ENCODE peak calls at places on chromosomes 2 and 18, in four cellular contexts. D, X, T and N are unnamed samples. For H4K20me1, the result is how much of the 10 kb centered on the place peaks cover.

GRCh38 chr18:42745171-42745570 is 370.3 kb downstream of the RIT2 start:
- DNase-seq in D (no peak), X (no peak), T (no peak), N (no peak)

GRCh38 chr2:235330775-235331438 is 162.9 kb upstream of the AGAP1 start:
- DNase-seq in T (no peak), D (no peak), X (no peak), N (peak)

GRCh38 chr18:50218432-50219197 is 23.7 kb upstream of the MYO5B start:
- DNase-seq in D (peak), T (no peak), X (peak), N (peak)

GRCh38 chr2:238127165-238128060 is 11.1 kb upstream of the KLHL30 start:
- DNase-seq in T (no peak), D (peak), X (peak), N (no peak)

GRCh38 chr2:218031771-218032257 is 29.0 kb upstream of the TNS1 start:
- DNase-seq in X (no peak), T (no peak), D (no peak), N (no peak)

GRCh38 chr2:100632759-100633158 is 70.0 kb downstream of the PDCL3 start:
- DNase-seq in D (no peak), X (no peak), T (no peak), N (no peak)

GRCh38 chr2:201798252-201798918 is 8.0 kb upstream of the CDK15 start:
- DNase-seq in T (no peak), X (no peak), D (no peak), N (no peak)

GRCh38 chr2:70930371-70931329 is 5.0 kb upstream of the ATP6V1B1 start:
- DNase-seq in T (no peak), D (no peak), X (no peak), N (no peak)

GRCh38 chr2:193103064-193103463 is 908.3 kb upstream of the TMEFF2 start:
- DNase-seq in X (no peak), D (peak), T (no peak), N (no peak)

GRCh38 chr2:46490521-46491141 is 11.3 kb downstream of the TMEM247 start:
- DNase-seq in X (no peak), D (no peak), T (no peak), N (no peak)

GRCh38 chr2:170771049-170771937 is 1.1 kb downstream of the ERICH2 start:
- DNase-seq in T (no peak), X (peak), D (peak), N (peak)

GRCh38 chr2:29162204-29162928 is 47.2 kb downstream of the CLIP4 start:
- DNase-seq in T (no peak), D (no peak), X (no peak), N (no peak)

GRCh38 chr2:221969087-221969829 is 329.5 kb downstream of the PAX3 start:
- DNase-seq in T (no peak), X (no peak), D (peak), N (peak)

GRCh38 chr2:126971481-126972271 is 73.0 kb downstream of the TEX51 start:
- DNase-seq in X (peak), D (peak), T (peak), N (peak)

GRCh38 chr2:239391286-239392071 is 9.3 kb downstream of the HDAC4 start:
- DNase-seq in X (no peak), T (no peak), D (no peak), N (no peak)

GRCh38 chr18:44885507-44885906 is 204.8 kb downstream of the SETBP1 start:
- DNase-seq in X (no peak), D (no peak), T (no peak), N (no peak)

GRCh38 chr2:129781749-129782617 is 197.5 kb upstream of the RAB6C start:
- DNase-seq in D (no peak), X (no peak), T (no peak), N (no peak)

GRCh38 chr2:118209727-118210126 is 121.5 kb downstream of the INSIG2 start:
- DNase-seq in D (no peak), X (no peak), T (no peak), N (no peak)

GRCh38 chr2:214322662-214323061 is 88.2 kb upstream of the VWC2L start:
- DNase-seq in X (no peak), D (no peak), T (no peak), N (no peak)

GRCh38 chr18:36454258-36454657 is 156.7 kb downstream of the FHOD3 start:
- DNase-seq in D (no peak), X (no peak), T (no peak), N (no peak)

GRCh38 chr18:76928179-76928868 is 106.0 kb downstream of the ZNF236 start:
- DNase-seq in X (no peak), D (no peak), T (no peak), N (no peak)

GRCh38 chr18:59516356-59517155 is 157.5 kb upstream of the LMAN1 start:
- DNase-seq in D (peak), X (peak), T (no peak), N (no peak)

GRCh38 chr2:37740330-37740729 is 68.9 kb upstream of the CDC42EP3 start:
- DNase-seq in D (no peak), T (no peak), X (no peak), N (no peak)

GRCh38 chr2:41966431-41966893 is 81.4 kb upstream of the PKDCC start:
- DNase-seq in X (no peak), D (peak), T (no peak), N (no peak)

GRCh38 chr2:240461471-240462072 is 26.1 kb downstream of the GPC1 start:
- DNase-seq in D (no peak), X (no peak), T (no peak), N (no peak)

GRCh38 chr18:76923485-76924085 is 101.2 kb downstream of the ZNF236 start:
- DNase-seq in D (peak), X (peak), T (peak), N (peak)

GRCh38 chr18:8121942-8122480 is 487.2 kb upstream of the RAB12 start:
- DNase-seq in T (peak), D (no peak), X (peak), N (peak)

DNA sequence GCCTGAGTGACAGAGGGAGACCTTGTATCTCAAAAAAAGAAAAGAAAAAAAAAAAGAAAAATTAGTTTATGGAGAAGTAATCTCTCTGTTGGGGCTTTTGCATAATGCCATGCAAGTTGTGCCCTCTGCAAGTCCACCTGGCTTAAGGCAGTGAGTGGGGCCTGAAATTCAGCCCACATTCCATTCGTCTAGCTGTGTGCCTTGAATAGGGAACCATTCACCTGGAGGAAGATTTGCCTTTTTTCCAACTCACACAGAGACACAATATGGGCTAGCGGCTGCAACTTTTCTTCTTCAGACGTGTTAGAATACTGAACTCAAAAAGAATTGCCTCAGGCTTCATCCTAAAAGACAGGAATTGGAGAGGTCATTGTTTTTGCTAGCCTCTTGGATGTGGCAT is 160.0 kb upstream of the STON1 start:
- DNase-seq in D (no peak), X (no peak), T (no peak), N (no peak)
- TF ChIP-seq FOSL1 in D (no peak), X (no peak), T (no peak), N (no peak)

GRCh38 chr18:55857961-55858360 is 270.0 kb upstream of the TCF4 start:
- DNase-seq in D (no peak), T (no peak), X (no peak), N (no peak)
- TF ChIP-seq MAX in D (no peak), T (no peak), X (no peak), N (no peak)

DNA sequence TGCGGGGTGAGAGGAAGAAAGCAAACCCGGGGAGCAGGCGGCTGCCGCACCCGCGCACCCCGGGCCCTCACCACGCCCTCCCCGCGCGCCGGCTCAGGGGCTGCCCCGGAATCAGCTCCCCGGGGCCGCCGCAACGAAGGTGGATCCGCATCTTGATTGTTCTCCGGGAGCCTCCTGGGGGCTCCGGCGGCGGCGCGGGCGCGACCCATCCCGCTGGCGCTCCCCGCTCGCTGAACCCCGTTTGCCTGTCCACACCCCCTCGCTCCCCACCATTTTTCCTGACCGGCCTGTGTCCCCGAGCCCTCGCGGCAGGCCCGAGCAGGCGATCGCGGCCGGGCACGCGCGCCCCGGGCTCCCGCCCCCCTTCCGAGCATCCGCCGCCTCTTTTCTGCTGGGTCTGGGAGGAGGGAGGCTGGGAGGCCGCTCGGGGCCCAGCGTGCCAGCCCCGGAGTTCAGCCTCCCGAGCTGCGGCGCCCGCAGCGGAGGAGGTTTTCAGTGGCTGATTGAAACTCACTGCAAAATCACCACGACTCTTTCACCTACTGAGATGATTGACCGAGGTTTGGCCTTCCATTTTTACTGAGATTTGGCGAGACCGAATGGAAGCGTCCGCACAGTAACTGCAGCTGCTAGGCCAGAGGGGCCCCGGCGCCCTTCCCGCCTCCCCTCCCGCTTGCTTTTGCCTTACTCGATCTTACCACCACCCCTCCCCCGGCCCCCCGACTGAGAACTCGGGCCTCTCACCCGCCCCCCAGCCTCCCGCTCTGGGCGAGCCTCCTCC is 4.7 kb downstream of the SOX11 start:
- DNase-seq in T (no peak), D (no peak), X (no peak), N (no peak)
- H4K20me1 ChIP-seq in T (under half), D (under half), X (under half), N (under half)

GRCh38 chr2:233553366-233553765 is 13.2 kb downstream of the USP40 start:
- DNase-seq in X (no peak), D (no peak), T (no peak), N (no peak)
- TF ChIP-seq FOSL1 in X (no peak), D (no peak), T (no peak), N (no peak)

GRCh38 chr2:224278531-224278930 is 123.4 kb downstream of the FAM124B start:
- DNase-seq in D (no peak), T (no peak), X (no peak), N (no peak)

GRCh38 chr2:224271854-224272620 is 129.9 kb downstream of the FAM124B start:
- DNase-seq in D (peak), T (no peak), X (no peak), N (no peak)

GRCh38 chr2:224281374-224281773 is 120.5 kb downstream of the FAM124B start:
- DNase-seq in T (no peak), X (no peak), D (no peak), N (no peak)

DNA sequence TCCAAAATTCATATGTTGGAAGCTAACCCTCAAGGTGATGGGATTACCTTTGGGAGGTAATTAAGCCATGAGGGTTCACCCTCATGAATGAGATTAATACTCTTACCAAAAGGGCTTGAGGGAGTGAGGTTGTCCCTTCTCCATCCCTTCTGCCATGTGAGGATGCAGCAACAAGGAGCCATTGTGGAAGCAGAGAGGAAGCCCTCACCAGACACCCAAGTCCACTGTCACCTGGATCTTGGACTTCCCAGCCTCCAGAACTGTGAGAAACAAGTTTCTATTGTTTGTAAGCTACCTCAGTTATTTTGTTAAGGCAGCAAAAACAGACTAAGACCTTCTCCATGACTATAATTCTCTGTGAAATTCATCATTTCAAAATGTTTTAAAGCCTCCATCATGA is 125.7 kb downstream of the FAM124B start:
- DNase-seq in T (no peak), X (no peak), D (no peak), N (no peak)
- TF ChIP-seq MAX in T (no peak), X (no peak), D (no peak), N (no peak)

DNA sequence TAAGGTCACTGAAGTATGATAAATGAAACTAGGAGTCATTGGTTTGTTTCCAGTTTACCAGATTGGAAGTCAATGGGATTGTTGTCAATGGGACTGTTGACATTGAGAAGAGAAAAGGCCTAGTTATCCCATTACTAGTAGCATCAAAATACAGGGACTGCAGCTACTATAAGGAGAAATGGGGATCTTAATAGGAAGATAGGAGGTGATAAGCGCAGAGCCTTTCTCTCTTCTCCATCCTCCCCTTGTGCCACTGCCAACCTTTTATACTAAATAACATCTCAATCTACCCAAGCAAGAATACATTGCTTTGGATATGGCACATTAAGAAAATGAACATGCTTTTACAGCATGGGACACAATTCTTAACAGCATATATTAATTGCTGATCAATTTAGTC is 10.5 kb upstream of the BBS5 start:
- DNase-seq in T (no peak), X (no peak), D (no peak), N (no peak)
- H4K20me1 ChIP-seq in T (under half), X (under half), D (under half), N (under half)

GRCh38 chr2:74026674-74027294 is 42.1 kb downstream of the TET3 start:
- DNase-seq in D (no peak), X (no peak), T (no peak), N (no peak)
- TF ChIP-seq FOSL1 in D (no peak), X (no peak), T (no peak), N (no peak)

GRCh38 chr18:52216686-52217085 is 123.3 kb upstream of the DCC start:
- DNase-seq in X (no peak), D (no peak), T (no peak), N (no peak)

GRCh38 chr18:52216104-52216503 is 123.9 kb upstream of the DCC start:
- DNase-seq in D (no peak), T (no peak), X (no peak), N (no peak)

GRCh38 chr18:52220062-52220591 is 119.9 kb upstream of the DCC start:
- DNase-seq in T (no peak), D (no peak), X (no peak), N (no peak)

GRCh38 chr18:52222211-52222610 is 117.8 kb upstream of the DCC start:
- DNase-seq in X (no peak), T (no peak), D (no peak), N (no peak)

GRCh38 chr18:52219102-52219501 is 120.9 kb upstream of the DCC start:
- DNase-seq in D (no peak), T (no peak), X (no peak), N (no peak)
- TF ChIP-seq MAX in D (no peak), T (no peak), X (no peak), N (no peak)